ENCODE peak calls at places on chromosomes 5 and 9, in five cellular contexts. J is brain microvascular endothelial cell; L is body of pancreas; T is AG09309; G is effector memory CD4-positive, alpha-beta T cell. E is an unnamed sample.

GRCh38 chr9:36263662-36264061 is 5.4 kb upstream of the GNE start:
- DNase-seq in J (no peak), L (peak), T (no peak), G (no peak), E (no peak)

GRCh38 chr5:4511996-4512656 is 628.0 kb upstream of the ADAMTS16 start:
- DNase-seq in J (no peak), L (peak), T (no peak), G (no peak), E (no peak)

GRCh38 chr5:59757442-59757841 is 136.1 kb downstream of the PDE4D start:
- DNase-seq in J (peak), L (no peak), T (no peak), G (no peak), E (no peak)

GRCh38 chr9:137448569-137448962 is 7.4 kb upstream of the ENTPD8 start:
- DNase-seq in J (no peak), L (no peak), T (no peak), G (no peak), E (no peak)

GRCh38 chr9:78298046-78298511 is 1.2 kb downstream of the PSAT1 start:
- DNase-seq in J (no peak), L (no peak), T (no peak), G (no peak), E (no peak)

GRCh38 chr5:158463971-158464370 is 605.0 kb upstream of the CLINT1 start:
- DNase-seq in J (no peak), L (peak), T (peak), G (no peak), E (peak)

GRCh38 chr9:98303556-98304125 is 48.2 kb upstream of the TBC1D2 start:
- DNase-seq in J (no peak), L (no peak), T (no peak), G (no peak), E (no peak)

GRCh38 chr9:89999534-90000370 is 394.9 kb downstream of the GADD45G start:
- DNase-seq in J (peak), L (peak), T (no peak), G (no peak), E (peak)

GRCh38 chr5:158812381-158812780 is 287.3 kb downstream of the EBF1 start:
- DNase-seq in J (no peak), L (no peak), T (no peak), G (no peak), E (no peak)

GRCh38 chr5:149831492-149831891 is 101.4 kb downstream of the PPARGC1B start:
- DNase-seq in J (peak), L (no peak), T (no peak), G (no peak), E (no peak)

GRCh38 chr5:79954620-79955019 is 36.4 kb downstream of the MTX3 start:
- DNase-seq in J (no peak), L (no peak), T (no peak), G (no peak), E (no peak)

GRCh38 chr9:121682926-121683485 is 31.6 kb downstream of the DAB2IP start:
- DNase-seq in J (no peak), L (no peak), T (no peak), G (no peak), E (no peak)

GRCh38 chr9:69019808-69020207 is 5.9 kb upstream of the PRKACG start:
- DNase-seq in J (no peak), L (no peak), T (no peak), G (no peak), E (no peak)

GRCh38 chr5:43711496-43711895 is 108.5 kb downstream of the NNT start:
- DNase-seq in J (peak), L (no peak), T (no peak), G (no peak), E (no peak)

GRCh38 chr5:60437308-60437707 is 262.7 kb downstream of the DEPDC1B start:
- DNase-seq in J (no peak), L (no peak), T (no peak), G (no peak), E (no peak)

GRCh38 chr9:132630116-132630515 is 39.7 kb downstream of the DDX31 start:
- DNase-seq in J (no peak), L (no peak), T (no peak), G (no peak), E (no peak)

GRCh38 chr5:160699301-160699700 is 152.7 kb downstream of the ATP10B start:
- DNase-seq in J (no peak), L (no peak), T (no peak), G (no peak), E (no peak)

GRCh38 chr9:82363666-82364065 is 375.1 kb downstream of the SPATA31D1 start:
- DNase-seq in J (no peak), L (no peak), T (no peak), G (no peak), E (no peak)

GRCh38 chr5:87298687-87299362 is 31.1 kb downstream of the RASA1 start:
- DNase-seq in J (no peak), L (no peak), T (no peak), G (no peak), E (no peak)

GRCh38 chr9:81758123-81758797 is 68.9 kb upstream of the TLE1 start:
- DNase-seq in J (no peak), L (no peak), T (no peak), G (no peak), E (no peak)

GRCh38 chr9:806285-807156 is 35.0 kb upstream of the DMRT1 start:
- DNase-seq in J (peak), L (no peak), T (no peak), G (no peak), E (no peak)

GRCh38 chr9:69324549-69325401 is at the start of gene ENTREP1:
- DNase-seq in J (no peak), L (peak), T (no peak), G (no peak), E (no peak)

DNA sequence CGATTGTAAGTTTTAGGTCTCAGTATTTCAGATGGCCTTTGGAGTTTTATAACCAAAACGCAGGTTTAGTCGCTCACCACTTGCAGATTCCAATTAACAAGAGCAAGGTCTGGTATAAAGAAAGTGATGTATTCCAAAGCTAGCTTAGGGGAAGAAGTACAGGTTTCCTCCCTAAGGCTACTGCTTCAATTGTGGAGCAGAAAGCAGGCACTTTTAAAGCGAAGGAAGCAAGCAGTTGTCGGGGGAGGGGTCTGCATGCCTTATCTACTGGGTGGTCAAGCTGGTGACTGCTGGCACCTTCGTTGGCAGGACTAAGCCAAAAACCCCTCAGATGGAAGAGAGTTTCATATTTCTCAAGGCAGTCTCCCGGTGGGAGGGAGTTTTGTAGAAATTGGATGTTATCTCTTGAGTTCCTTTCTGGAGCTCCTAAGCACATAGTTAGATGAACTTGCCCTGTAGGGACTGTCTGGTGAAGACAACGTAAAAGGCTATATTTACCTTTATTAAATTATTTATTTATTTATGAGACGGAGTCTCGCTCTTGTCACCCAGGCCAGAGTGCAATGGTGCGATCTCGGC is 1.6 kb upstream of the TMEM245 start:
- DNase-seq in J (no peak), L (no peak), T (no peak), G (no peak), E (no peak)
- H3K4me3 ChIP-seq in J (no peak), L (no peak), T (no peak), G (no peak), E (no peak)

DNA sequence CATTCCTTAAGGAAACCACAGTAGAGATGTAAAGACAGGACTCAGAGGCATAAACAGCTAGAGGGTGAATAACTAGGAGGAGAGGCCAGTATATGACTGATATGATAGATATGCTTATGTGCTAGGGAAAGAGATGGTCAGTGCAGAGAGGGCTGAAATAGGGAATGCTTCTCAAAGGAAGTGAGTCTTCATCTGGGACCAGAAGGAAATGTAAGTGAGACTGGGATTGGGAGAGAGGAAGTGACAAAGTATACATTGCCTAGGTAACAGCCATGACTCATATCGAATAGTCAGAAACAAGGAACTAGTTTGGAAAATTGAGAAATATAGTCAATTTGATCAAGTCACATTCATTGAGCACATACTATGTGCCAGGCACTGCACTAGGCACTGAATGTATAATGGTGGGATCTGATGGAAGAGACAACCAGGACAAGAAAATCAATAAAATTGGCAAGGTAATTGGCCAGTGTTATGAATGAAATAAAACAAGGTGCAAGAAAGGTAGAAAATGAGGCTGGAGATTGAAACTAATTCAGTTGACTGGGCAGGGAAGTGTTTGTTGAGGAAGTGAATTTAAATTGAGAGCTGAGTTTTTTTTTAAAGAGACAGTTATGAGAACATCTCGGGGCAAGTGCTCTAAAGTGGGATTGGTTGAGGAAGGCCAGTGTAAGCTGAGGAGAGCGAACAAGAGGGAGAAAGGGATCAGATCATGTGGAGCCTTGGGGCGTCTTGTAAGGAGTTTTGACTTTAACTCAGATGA is 4.3 kb downstream of the ERAP2 start:
- DNase-seq in J (peak), L (no peak), T (no peak), G (no peak), E (no peak)
- H3K4me3 ChIP-seq in J (no peak), L (no peak), T (no peak), G (peak), E (no peak)

GRCh38 chr5:14250094-14250777 is 107.1 kb downstream of the TRIO start:
- DNase-seq in J (peak), L (peak), T (no peak), G (no peak), E (peak)
- H3K4me3 ChIP-seq in J (no peak), L (no peak), T (no peak), G (no peak), E (peak)

GRCh38 chr9:114070188-114071103 is 7.7 kb downstream of the AMBP start:
- DNase-seq in J (no peak), L (no peak), T (no peak), G (no peak), E (no peak)

GRCh38 chr9:114071197-114071795 is 6.8 kb downstream of the AMBP start:
- DNase-seq in J (no peak), L (no peak), T (no peak), G (no peak), E (no peak)

GRCh38 chr9:114075602-114076001 is 2.5 kb downstream of the AMBP start:
- DNase-seq in J (no peak), L (no peak), T (no peak), G (no peak), E (no peak)

GRCh38 chr9:114069476-114070187 is 8.5 kb downstream of the AMBP start:
- DNase-seq in J (no peak), L (no peak), T (no peak), G (no peak), E (no peak)

GRCh38 chr9:114072181-114073140 is 5.6 kb downstream of the AMBP start:
- DNase-seq in J (no peak), L (peak), T (no peak), G (no peak), E (no peak)
- H3K4me3 ChIP-seq in J (no peak), L (no peak), T (no peak), G (no peak), E (no peak)

GRCh38 chr9:93501406-93501805 is 48.0 kb upstream of the FAM120AOS start:
- DNase-seq in J (no peak), L (no peak), T (no peak), G (no peak), E (no peak)
- H3K4me3 ChIP-seq in J (peak), L (no peak), T (peak), G (peak), E (no peak)

GRCh38 chr9:2623866-2624682 is 2.5 kb downstream of the VLDLR start:
- DNase-seq in J (no peak), L (no peak), T (no peak), G (no peak), E (no peak)

GRCh38 chr9:2623046-2623865 is 1.7 kb downstream of the VLDLR start:
- DNase-seq in J (no peak), L (peak), T (no peak), G (no peak), E (no peak)

GRCh38 chr9:2620876-2621677 is 510 bp upstream of the VLDLR start:
- DNase-seq in J (peak), L (peak), T (peak), G (no peak), E (peak)

GRCh38 chr9:2622361-2623045 is 916 bp downstream of the VLDLR start:
- DNase-seq in J (no peak), L (peak), T (no peak), G (no peak), E (no peak)

DNA sequence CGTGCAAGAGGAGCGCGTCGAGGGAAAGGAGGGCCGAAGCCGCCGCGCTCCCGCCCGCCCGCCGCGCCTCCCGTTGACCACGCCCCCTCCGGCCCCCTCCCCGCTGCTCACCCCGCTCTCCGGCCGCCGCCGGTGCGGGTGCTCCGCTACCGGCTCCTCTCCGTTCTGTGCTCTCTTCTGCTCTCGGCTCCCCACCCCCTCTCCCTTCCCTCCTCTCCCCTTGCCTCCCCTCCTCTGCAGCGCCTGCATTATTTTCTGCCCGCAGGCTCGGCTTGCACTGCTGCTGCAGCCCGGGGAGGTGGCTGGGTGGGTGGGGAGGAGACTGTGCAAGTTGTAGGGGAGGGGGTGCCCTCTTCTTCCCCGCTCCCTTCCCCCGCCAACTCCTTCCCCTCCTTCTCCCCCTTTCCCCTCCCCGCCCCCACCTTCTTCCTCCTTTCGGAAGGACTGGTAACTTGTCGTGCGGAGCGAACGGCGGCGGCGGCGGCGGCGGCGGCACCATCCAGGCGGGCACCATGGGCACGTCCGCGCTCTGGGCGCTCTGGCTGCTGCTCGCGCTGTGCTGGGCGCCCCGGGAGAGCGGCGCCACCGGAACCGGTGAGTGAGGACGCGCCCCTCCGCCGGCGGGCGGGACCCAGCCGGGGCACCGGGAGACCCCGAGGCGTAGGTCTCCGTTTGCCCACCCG is at the start of gene VLDLR:
- DNase-seq in J (no peak), L (peak), T (no peak), G (no peak), E (no peak)
- H3K4me3 ChIP-seq in J (peak), L (peak), T (peak), G (peak), E (peak)

GRCh38 chr5:73311291-73312110 is 137.1 kb downstream of the FOXD1 start:
- DNase-seq in J (peak), L (no peak), T (peak), G (no peak), E (peak)
- H3K4me3 ChIP-seq in J (peak), L (no peak), T (no peak), G (no peak), E (peak)